ENCODE peak calls at places on chromosomes 6 and 20, in four cellular contexts. One of them, this sample, is unnamed.
A peak's percentile ranks its signal among the peaks of the same experiment; 100 is the strongest.

GRCh38 chr20:25389858-25390537 is 637 bp downstream of the ABHD12 start:
- DNase-seq in hepatocyte: peak; percentile 63
- DNase-seq in PC-3: peak; percentile 51
- DNase-seq in upper lobe of left lung: peak; percentile 92
- DNase-seq in this sample: no peak

GRCh38 chr6:39791311-39791710 is 865 bp upstream of the DAAM2 start:
- DNase-seq in upper lobe of left lung: no peak
- DNase-seq in hepatocyte: no peak
- DNase-seq in PC-3: no peak
- DNase-seq in this sample: no peak

GRCh38 chr6:163985710-163986109 is 571.2 kb downstream of the QKI start:
- DNase-seq in hepatocyte: no peak
- DNase-seq in PC-3: peak; percentile 2
- DNase-seq in upper lobe of left lung: no peak
- DNase-seq in this sample: no peak

GRCh38 chr20:35271904-35272303 is 6.0 kb downstream of the MMP24OS start:
- DNase-seq in hepatocyte: no peak
- DNase-seq in upper lobe of left lung: no peak
- DNase-seq in PC-3: no peak
- DNase-seq in this sample: no peak

GRCh38 chr6:166228425-166228824 is 60.8 kb upstream of the TBXT start:
- DNase-seq in hepatocyte: no peak
- DNase-seq in PC-3: no peak
- DNase-seq in upper lobe of left lung: no peak
- DNase-seq in this sample: no peak

GRCh38 chr6:378090-378957 is 13.2 kb upstream of the IRF4 start:
- DNase-seq in hepatocyte: no peak
- DNase-seq in PC-3: no peak
- DNase-seq in upper lobe of left lung: no peak
- DNase-seq in this sample: no peak

GRCh38 chr20:33697129-33697528 is 10.9 kb upstream of the E2F1 start:
- DNase-seq in upper lobe of left lung: no peak
- DNase-seq in hepatocyte: no peak
- DNase-seq in PC-3: no peak
- DNase-seq in this sample: no peak

GRCh38 chr20:48619126-48620101 is 208.4 kb downstream of the PREX1 start:
- DNase-seq in hepatocyte: peak; percentile 41
- DNase-seq in upper lobe of left lung: peak; percentile 67
- DNase-seq in PC-3: peak; percentile 55
- DNase-seq in this sample: no peak

GRCh38 chr6:14072084-14072483 is 45.5 kb upstream of the CD83 start:
- DNase-seq in upper lobe of left lung: no peak
- DNase-seq in hepatocyte: no peak
- DNase-seq in PC-3: peak; percentile 25
- DNase-seq in this sample: no peak

GRCh38 chr6:44498436-44498835 is 110.9 kb downstream of the CDC5L start:
- DNase-seq in PC-3: no peak
- DNase-seq in upper lobe of left lung: no peak
- DNase-seq in hepatocyte: no peak
- DNase-seq in this sample: no peak

GRCh38 chr6:82589509-82590206 is 226.0 kb downstream of the TPBG start:
- DNase-seq in upper lobe of left lung: no peak
- DNase-seq in PC-3: peak; percentile 94
- DNase-seq in hepatocyte: peak; percentile 13
- DNase-seq in this sample: no peak

GRCh38 chr20:63097336-63097831 is 90.6 kb upstream of the BHLHE23 start:
- DNase-seq in PC-3: no peak
- DNase-seq in upper lobe of left lung: no peak
- DNase-seq in hepatocyte: no peak
- DNase-seq in this sample: no peak

GRCh38 chr6:10402648-10403311 is 12.1 kb downstream of the TFAP2A start:
- DNase-seq in PC-3: peak; percentile 20
- DNase-seq in upper lobe of left lung: no peak
- DNase-seq in hepatocyte: no peak
- DNase-seq in this sample: no peak

GRCh38 chr20:24007073-24007595 is 18.6 kb upstream of the GGTLC1 start:
- DNase-seq in upper lobe of left lung: no peak
- DNase-seq in hepatocyte: no peak
- DNase-seq in PC-3: no peak
- DNase-seq in this sample: no peak

GRCh38 chr20:59297641-59298040 is 2.8 kb upstream of the EDN3 start:
- DNase-seq in upper lobe of left lung: no peak
- DNase-seq in hepatocyte: no peak
- DNase-seq in PC-3: no peak
- DNase-seq in this sample: no peak

GRCh38 chr6:167420858-167421766 is 96.2 kb downstream of the TTLL2 start:
- DNase-seq in hepatocyte: peak; percentile 51
- DNase-seq in upper lobe of left lung: peak; percentile 81
- DNase-seq in PC-3: no peak
- DNase-seq in this sample: no peak

GRCh38 chr6:135503703-135504475 is 6.3 kb upstream of the AHI1 start:
- DNase-seq in hepatocyte: no peak
- DNase-seq in PC-3: no peak
- DNase-seq in upper lobe of left lung: no peak
- DNase-seq in this sample: no peak

GRCh38 chr20:32438331-32438858 is 80.3 kb downstream of the ASXL1 start:
- DNase-seq in PC-3: no peak
- DNase-seq in upper lobe of left lung: no peak
- DNase-seq in hepatocyte: no peak
- DNase-seq in this sample: no peak

GRCh38 chr20:52529856-52530255 is 338.3 kb upstream of the ZFP64 start:
- DNase-seq in upper lobe of left lung: no peak
- DNase-seq in hepatocyte: no peak
- DNase-seq in PC-3: no peak
- DNase-seq in this sample: no peak

GRCh38 chr6:87336367-87336766 is 7.3 kb upstream of the GJB7 start:
- DNase-seq in upper lobe of left lung: no peak
- DNase-seq in PC-3: no peak
- DNase-seq in hepatocyte: no peak
- DNase-seq in this sample: no peak

GRCh38 chr20:19688031-19688806 is 69.8 kb upstream of the RIN2 start:
- DNase-seq in upper lobe of left lung: no peak
- DNase-seq in PC-3: peak; percentile 92
- DNase-seq in hepatocyte: peak; percentile 83
- DNase-seq in this sample: peak; percentile 72

GRCh38 chr6:14784596-14785360 is 461.1 kb upstream of the JARID2 start:
- DNase-seq in hepatocyte: peak; percentile 27
- DNase-seq in PC-3: no peak
- DNase-seq in upper lobe of left lung: no peak
- DNase-seq in this sample: no peak

GRCh38 chr20:63025534-63026331 is 19.0 kb upstream of the BHLHE23 start:
- DNase-seq in PC-3: peak; percentile 43
- DNase-seq in hepatocyte: no peak
- DNase-seq in upper lobe of left lung: peak; percentile 78
- DNase-seq in this sample: peak; percentile 5

GRCh38 chr6:22708469-22708868 is 139.1 kb downstream of the HDGFL1 start:
- DNase-seq in PC-3: no peak
- DNase-seq in hepatocyte: no peak
- DNase-seq in upper lobe of left lung: no peak
- DNase-seq in this sample: no peak

GRCh38 chr20:51560042-51560441 is 17.5 kb upstream of the NFATC2 start:
- DNase-seq in hepatocyte: no peak
- DNase-seq in PC-3: no peak
- DNase-seq in upper lobe of left lung: no peak
- DNase-seq in this sample: no peak

GRCh38 chr20:20215976-20216727 is 151.8 kb upstream of the INSM1 start:
- DNase-seq in PC-3: no peak
- DNase-seq in upper lobe of left lung: no peak
- DNase-seq in hepatocyte: no peak
- DNase-seq in this sample: no peak

DNA sequence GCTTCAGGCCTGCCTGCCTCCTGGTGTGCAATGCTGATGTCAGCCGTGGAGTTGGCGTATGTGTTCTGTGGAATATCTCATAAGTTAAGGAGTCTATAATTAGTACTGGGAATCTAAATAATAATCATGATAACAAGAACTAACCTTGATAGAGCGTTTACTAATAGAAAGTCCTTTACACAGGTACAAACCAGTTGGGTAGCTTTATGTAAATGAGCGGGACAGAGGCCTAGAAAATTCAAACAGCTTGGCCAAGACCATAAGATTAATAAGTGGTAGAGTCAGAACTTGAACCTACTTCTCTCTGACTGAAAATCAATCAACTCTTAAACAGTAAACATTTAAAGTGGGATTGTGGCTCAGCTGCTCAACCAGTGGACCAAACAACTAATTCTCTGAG is 570.9 kb upstream of the AGPAT4 start:
- DNase-seq in PC-3: no peak
- DNase-seq in upper lobe of left lung: no peak
- DNase-seq in hepatocyte: no peak
- DNase-seq in this sample: no peak
- H3K27ac ChIP-seq in PC-3: no peak overlapping the region
- H3K27ac ChIP-seq in upper lobe of left lung: no peak overlapping the region
- H3K27ac ChIP-seq in hepatocyte: no peak overlapping the region
- H3K27ac ChIP-seq in this sample: no peak overlapping the region

GRCh38 chr6:20335872-20336271 is 65.8 kb upstream of the E2F3 start:
- DNase-seq in upper lobe of left lung: no peak
- DNase-seq in PC-3: no peak
- DNase-seq in hepatocyte: no peak
- DNase-seq in this sample: no peak

GRCh38 chr6:20334961-20335360 is 66.7 kb upstream of the E2F3 start:
- DNase-seq in upper lobe of left lung: no peak
- DNase-seq in PC-3: no peak
- DNase-seq in hepatocyte: no peak
- DNase-seq in this sample: no peak

GRCh38 chr6:20332441-20333006 is 69.2 kb upstream of the E2F3 start:
- DNase-seq in hepatocyte: no peak
- DNase-seq in upper lobe of left lung: no peak
- DNase-seq in PC-3: no peak
- DNase-seq in this sample: no peak

GRCh38 chr6:20333870-20334269 is 67.8 kb upstream of the E2F3 start:
- DNase-seq in upper lobe of left lung: no peak
- DNase-seq in PC-3: no peak
- DNase-seq in hepatocyte: no peak
- DNase-seq in this sample: no peak

DNA sequence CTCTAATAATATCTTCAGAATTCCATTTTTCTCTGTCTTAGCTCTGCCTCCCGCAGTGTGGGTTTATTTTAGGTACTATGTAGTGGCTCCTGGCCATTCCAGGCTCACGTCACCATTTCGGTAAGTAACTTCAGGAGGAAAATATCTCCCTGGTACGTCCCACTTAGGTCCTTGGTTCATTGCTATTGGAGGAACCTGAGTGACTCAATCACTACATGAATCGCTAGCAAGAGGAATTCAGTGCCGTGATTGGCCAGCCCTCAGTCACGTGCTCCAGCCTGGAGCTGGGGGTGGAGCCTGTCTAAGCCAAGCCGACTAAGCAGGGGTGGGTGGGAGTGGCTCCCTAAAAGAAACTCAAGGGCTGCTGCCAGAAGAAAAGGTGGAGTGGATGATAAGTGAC is 67.3 kb upstream of the E2F3 start:
- DNase-seq in hepatocyte: no peak
- DNase-seq in PC-3: no peak
- DNase-seq in upper lobe of left lung: no peak
- DNase-seq in this sample: no peak
- H3K27ac ChIP-seq in hepatocyte: no peak overlapping the region
- H3K27ac ChIP-seq in PC-3: no peak overlapping the region
- H3K27ac ChIP-seq in upper lobe of left lung: no peak overlapping the region
- H3K27ac ChIP-seq in this sample: no peak overlapping the region

GRCh38 chr20:61482425-61482887 is 230.4 kb downstream of the CDH4 start:
- DNase-seq in PC-3: no peak
- DNase-seq in hepatocyte: no peak
- DNase-seq in upper lobe of left lung: no peak
- DNase-seq in this sample: peak; percentile 22

GRCh38 chr20:61486198-61486597 is 234.1 kb downstream of the CDH4 start:
- DNase-seq in PC-3: no peak
- DNase-seq in upper lobe of left lung: no peak
- DNase-seq in hepatocyte: no peak
- DNase-seq in this sample: no peak

GRCh38 chr20:61480158-61480825 is 228.2 kb downstream of the CDH4 start:
- DNase-seq in upper lobe of left lung: no peak
- DNase-seq in hepatocyte: no peak
- DNase-seq in PC-3: no peak
- DNase-seq in this sample: no peak

GRCh38 chr20:61483336-61484067 is 231.4 kb downstream of the CDH4 start:
- DNase-seq in upper lobe of left lung: no peak
- DNase-seq in hepatocyte: no peak
- DNase-seq in PC-3: no peak
- DNase-seq in this sample: no peak

GRCh38 chr20:61482901-61483300 is 230.8 kb downstream of the CDH4 start:
- DNase-seq in hepatocyte: no peak
- DNase-seq in PC-3: no peak
- DNase-seq in upper lobe of left lung: no peak
- DNase-seq in this sample: no peak
- H3K27ac ChIP-seq in hepatocyte: no peak overlapping the region
- H3K27ac ChIP-seq in PC-3: no peak overlapping the region
- H3K27ac ChIP-seq in upper lobe of left lung: no peak overlapping the region
- H3K27ac ChIP-seq in this sample: no peak overlapping the region

DNA sequence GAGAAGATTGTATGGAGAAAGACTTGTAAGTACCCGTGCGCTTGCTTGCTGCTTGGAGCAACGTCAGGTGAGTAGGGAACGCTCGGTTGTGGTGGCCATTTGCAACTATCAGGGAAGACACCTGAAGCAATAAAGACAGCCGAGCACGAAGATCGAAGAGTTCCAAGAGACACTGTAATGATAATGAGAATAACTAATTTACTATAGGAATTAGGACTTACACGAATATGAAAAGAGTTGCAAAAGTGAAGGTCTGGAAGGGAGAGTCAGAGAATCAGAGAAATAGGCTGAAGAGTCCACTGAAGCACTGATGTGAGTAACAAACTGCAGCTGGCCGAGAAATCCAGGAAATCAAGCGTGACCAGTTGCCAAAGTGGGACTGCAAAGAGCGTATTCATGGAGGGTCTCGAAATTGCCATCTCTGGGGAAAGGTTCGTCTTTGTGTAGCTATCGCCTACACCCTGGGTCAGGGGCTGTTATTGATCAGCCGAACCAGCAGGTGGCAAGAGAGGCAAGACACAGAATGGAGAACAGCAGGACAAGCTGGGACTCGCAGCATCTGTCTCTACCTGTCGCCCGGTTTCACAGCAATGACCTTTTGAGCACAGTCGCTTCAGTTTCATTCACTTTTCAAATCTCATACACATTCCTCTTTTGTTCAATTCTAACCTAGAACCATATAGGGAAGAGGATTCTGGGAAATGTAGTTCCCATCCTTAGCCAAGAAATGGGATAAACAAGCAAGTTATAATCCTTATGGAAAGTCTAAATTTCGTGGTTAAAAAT is 26.2 kb downstream of the LOC128125822 start:
- DNase-seq in upper lobe of left lung: no peak
- DNase-seq in PC-3: peak; percentile 65
- DNase-seq in hepatocyte: peak; percentile 84
- DNase-seq in this sample: peak; percentile 31
- H3K27ac ChIP-seq in upper lobe of left lung: peak overlapping the region; percentile 37
- H3K27ac ChIP-seq in PC-3: no peak overlapping the region
- H3K27ac ChIP-seq in hepatocyte: peak overlapping the region; percentile 84
- H3K27ac ChIP-seq in this sample: peak overlapping the region; percentile 17